ENCODE peak calls at places on chromosomes 4 and X, in nine cellular contexts. B, Z, X, C, V, P, F, O and H are unnamed samples.

GRCh38 chrX:100424012-100424411 is 13.9 kb upstream of the PCDH19 start:
- DNase-seq in B (no peak), Z (no peak), X (no peak), C (no peak), V (no peak), P (no peak), F (peak), O (no peak), H (peak)

GRCh38 chr4:54232151-54232688 is 3.1 kb downstream of the PDGFRA start:
- DNase-seq in B (peak), Z (no peak), X (no peak), C (no peak), V (peak), P (no peak), F (no peak), O (no peak), H (no peak)

GRCh38 chr4:54840992-54841768 is 183.4 kb downstream of the KIT start:
- DNase-seq in B (peak), Z (no peak), X (no peak), C (no peak), V (peak), P (no peak), F (no peak), O (peak), H (no peak)

GRCh38 chr4:34731045-34731444 is 1513.3 kb downstream of the ARAP2 start:
- DNase-seq in B (peak), Z (no peak), X (no peak), C (no peak), V (no peak), P (no peak), F (no peak), O (no peak), H (no peak)

GRCh38 chr4:88101165-88101564 is 57.3 kb downstream of the ABCG2 start:
- DNase-seq in B (no peak), Z (no peak), X (no peak), C (no peak), V (no peak), P (no peak), F (no peak), O (no peak), H (no peak)

GRCh38 chr4:9979101-9979815 is 42.0 kb downstream of the SLC2A9 start:
- DNase-seq in B (no peak), Z (no peak), X (peak), C (no peak), V (no peak), P (no peak), F (peak), O (no peak), H (peak)

GRCh38 chrX:42577936-42578335 is 200.0 kb downstream of the PPP1R2C start:
- DNase-seq in B (no peak), Z (no peak), X (no peak), C (no peak), V (no peak), P (no peak), F (no peak), O (peak), H (no peak)

GRCh38 chr4:123743821-123744220 is 347.2 kb downstream of the SPRY1 start:
- DNase-seq in B (no peak), Z (no peak), X (no peak), C (no peak), V (no peak), P (no peak), F (no peak), O (no peak), H (no peak)

GRCh38 chr4:71187399-71188196 is 151.2 kb upstream of the SLC4A4 start:
- DNase-seq in B (peak), Z (peak), X (peak), C (peak), V (peak), P (peak), F (peak), O (peak), H (peak)

GRCh38 chr4:157121396-157121795 is 45.4 kb downstream of the GLRB start:
- DNase-seq in B (no peak), Z (no peak), X (no peak), C (no peak), V (no peak), P (no peak), F (no peak), O (no peak), H (no peak)

GRCh38 chr4:6999172-7000086 is 43.7 kb upstream of the TADA2B start:
- DNase-seq in B (no peak), Z (no peak), X (no peak), C (peak), V (no peak), P (no peak), F (peak), O (no peak), H (peak)

GRCh38 chrX:2325076-2325784 is 175.5 kb downstream of the DHRSX start:
- DNase-seq in B (peak), Z (no peak), X (no peak), C (peak), V (no peak), P (peak), F (no peak), O (peak), H (peak)

GRCh38 chr4:177302371-177303100 is 7.1 kb upstream of the NEIL3 start:
- DNase-seq in B (peak), Z (no peak), X (no peak), C (no peak), V (peak), P (no peak), F (no peak), O (no peak), H (no peak)

GRCh38 chr4:53656421-53656981 is 65.2 kb upstream of the LNX1 start:
- DNase-seq in B (peak), Z (no peak), X (no peak), C (no peak), V (peak), P (no peak), F (no peak), O (no peak), H (no peak)

GRCh38 chr4:160180206-160180605 is 1077.3 kb downstream of the RAPGEF2 start:
- DNase-seq in B (no peak), Z (no peak), X (no peak), C (no peak), V (no peak), P (no peak), F (no peak), O (no peak), H (no peak)

GRCh38 chr4:160375746-160376452 is 1273.0 kb downstream of the RAPGEF2 start:
- DNase-seq in B (no peak), Z (no peak), X (no peak), C (no peak), V (no peak), P (no peak), F (no peak), O (no peak), H (no peak)

GRCh38 chr4:37453004-37453360 is 208.4 kb downstream of the NWD2 start:
- DNase-seq in B (peak), Z (no peak), X (peak), C (no peak), V (peak), P (no peak), F (peak), O (peak), H (peak)

GRCh38 chr4:6198768-6199343 is 1.5 kb downstream of the JAKMIP1 start:
- DNase-seq in B (peak), Z (no peak), X (peak), C (peak), V (no peak), P (peak), F (peak), O (no peak), H (peak)

GRCh38 chr4:30950737-30951136 is 230.6 kb downstream of the PCDH7 start:
- DNase-seq in B (no peak), Z (no peak), X (no peak), C (no peak), V (no peak), P (no peak), F (no peak), O (peak), H (no peak)

GRCh38 chr4:32858971-32859370 is 2138.8 kb downstream of the PCDH7 start:
- DNase-seq in B (peak), Z (no peak), X (no peak), C (no peak), V (peak), P (no peak), F (no peak), O (no peak), H (no peak)

GRCh38 chr4:67014592-67014991 is 530.7 kb downstream of the CENPC start:
- DNase-seq in B (no peak), Z (no peak), X (no peak), C (no peak), V (no peak), P (no peak), F (no peak), O (no peak), H (peak)

GRCh38 chr4:61440306-61440705 is 240.2 kb downstream of the ADGRL3 start:
- DNase-seq in B (no peak), Z (no peak), X (no peak), C (no peak), V (no peak), P (no peak), F (no peak), O (no peak), H (no peak)

GRCh38 chrX:24023972-24024664 is 2.9 kb downstream of the KLHL15 start:
- DNase-seq in B (peak), Z (no peak), X (no peak), C (no peak), V (peak), P (peak), F (no peak), O (peak), H (no peak)

GRCh38 chr4:147740176-147740575 is 8.3 kb downstream of the ARHGAP10 start:
- DNase-seq in B (no peak), Z (no peak), X (no peak), C (no peak), V (no peak), P (no peak), F (no peak), O (no peak), H (no peak)

GRCh38 chrX:38968344-38968743 is 167.1 kb downstream of the MID1IP1 start:
- DNase-seq in B (peak), Z (no peak), X (no peak), C (no peak), V (no peak), P (no peak), F (no peak), O (no peak), H (no peak)

GRCh38 chrX:134999469-134999868 is 8.7 kb downstream of the SMIM10 start:
- DNase-seq in B (peak), Z (no peak), X (no peak), C (no peak), V (peak), P (no peak), F (peak), O (peak), H (no peak)

GRCh38 chr4:766152-766515 is 59.8 kb downstream of the CPLX1 start:
- DNase-seq in B (peak), Z (no peak), X (no peak), C (no peak), V (peak), P (no peak), F (peak), O (no peak), H (no peak)

GRCh38 chr4:168664242-168664897 is 167.5 kb downstream of the PALLD start:
- DNase-seq in B (no peak), Z (no peak), X (no peak), C (no peak), V (peak), P (no peak), F (no peak), O (no peak), H (no peak)

GRCh38 chrX:135484636-135485289 is 35.7 kb upstream of the INTS6L start:
- DNase-seq in B (peak), Z (no peak), X (peak), C (no peak), V (peak), P (no peak), F (peak), O (peak), H (no peak)

GRCh38 chr4:16032871-16033505 is 50.8 kb downstream of the PROM1 start:
- DNase-seq in B (no peak), Z (no peak), X (no peak), C (no peak), V (no peak), P (no peak), F (no peak), O (no peak), H (no peak)

GRCh38 chrX:18961686-18962085 is 22.2 kb downstream of the PHKA2 start:
- DNase-seq in B (peak), Z (no peak), X (no peak), C (no peak), V (peak), P (no peak), F (no peak), O (no peak), H (no peak)

GRCh38 chrX:9905288-9905687 is 61.9 kb upstream of the CLDN34 start:
- DNase-seq in B (peak), Z (no peak), X (no peak), C (no peak), V (peak), P (no peak), F (no peak), O (no peak), H (no peak)

GRCh38 chrX:9902651-9903050 is 64.5 kb upstream of the CLDN34 start:
- DNase-seq in B (no peak), Z (no peak), X (no peak), C (no peak), V (peak), P (no peak), F (no peak), O (no peak), H (no peak)

GRCh38 chrX:9895225-9895912 is 71.8 kb upstream of the CLDN34 start:
- DNase-seq in B (no peak), Z (no peak), X (no peak), C (no peak), V (no peak), P (no peak), F (no peak), O (no peak), H (no peak)

GRCh38 chrX:9897761-9898161 is 69.4 kb upstream of the CLDN34 start:
- DNase-seq in B (peak), Z (no peak), X (no peak), C (no peak), V (peak), P (no peak), F (no peak), O (no peak), H (no peak)

GRCh38 chrX:9899640-9900075 is 67.5 kb upstream of the CLDN34 start:
- DNase-seq in B (peak), Z (no peak), X (no peak), C (no peak), V (peak), P (no peak), F (no peak), O (no peak), H (no peak)
- H3K4me3 ChIP-seq in B (no peak), Z (no peak), X (no peak), C (no peak), V (no peak), P (no peak), F (no peak), O (no peak), H (no peak)

GRCh38 chrX:147911192-147912022 is at the start of gene FMR1:
- DNase-seq in B (peak), Z (peak), X (peak), C (peak), V (peak), P (peak), F (peak), O (peak), H (peak)

GRCh38 chrX:147916375-147916968 is 4.8 kb downstream of the FMR1 start:
- DNase-seq in B (no peak), Z (no peak), X (no peak), C (no peak), V (no peak), P (no peak), F (no peak), O (no peak), H (no peak)

GRCh38 chrX:147912093-147912801 is 528 bp downstream of the FMR1 start:
- DNase-seq in B (peak), Z (peak), X (peak), C (peak), V (peak), P (peak), F (peak), O (peak), H (peak)

GRCh38 chrX:147914609-147915008 is 2.9 kb downstream of the FMR1 start:
- DNase-seq in B (no peak), Z (no peak), X (no peak), C (no peak), V (no peak), P (no peak), F (no peak), O (peak), H (no peak)

DNA sequence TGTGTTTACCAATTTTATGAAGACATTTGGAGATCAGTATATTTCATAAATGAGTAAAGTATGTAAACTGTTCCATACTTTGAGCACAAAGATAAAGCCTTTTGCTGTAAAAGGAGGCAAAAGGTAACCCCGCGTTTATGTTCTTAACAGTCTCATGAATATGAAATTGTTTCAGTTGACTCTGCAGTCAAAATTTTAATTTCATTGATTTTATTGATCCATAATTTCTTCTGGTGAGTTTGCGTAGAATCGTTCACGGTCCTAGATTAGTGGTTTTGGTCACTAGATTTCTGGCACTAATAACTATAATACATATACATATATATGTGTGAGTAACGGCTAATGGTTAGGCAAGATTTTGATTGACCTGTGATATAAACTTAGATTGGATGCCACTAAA is 1.9 kb downstream of the FMR1 start:
- DNase-seq in B (no peak), Z (no peak), X (no peak), C (no peak), V (no peak), P (no peak), F (no peak), O (no peak), H (no peak)
- H3K4me3 ChIP-seq in B (no peak), Z (peak), X (peak), C (peak), V (peak), P (no peak), F (no peak), O (no peak), H (peak)

GRCh38 chr4:17894421-17894820 is 83.6 kb downstream of the NCAPG start:
- DNase-seq in B (no peak), Z (no peak), X (no peak), C (no peak), V (no peak), P (no peak), F (no peak), O (no peak), H (no peak)
- H3K4me3 ChIP-seq in B (no peak), Z (no peak), X (no peak), C (no peak), V (no peak), P (no peak), F (no peak), O (no peak), H (no peak)

GRCh38 chrX:107675365-107675654 is 47.0 kb downstream of the PRPS1 start:
- DNase-seq in B (no peak), Z (no peak), X (no peak), C (no peak), V (no peak), P (no peak), F (no peak), O (no peak), H (no peak)
- H3K4me3 ChIP-seq in B (no peak), Z (peak), X (no peak), C (peak), V (no peak), P (no peak), F (no peak), O (no peak), H (no peak)

DNA sequence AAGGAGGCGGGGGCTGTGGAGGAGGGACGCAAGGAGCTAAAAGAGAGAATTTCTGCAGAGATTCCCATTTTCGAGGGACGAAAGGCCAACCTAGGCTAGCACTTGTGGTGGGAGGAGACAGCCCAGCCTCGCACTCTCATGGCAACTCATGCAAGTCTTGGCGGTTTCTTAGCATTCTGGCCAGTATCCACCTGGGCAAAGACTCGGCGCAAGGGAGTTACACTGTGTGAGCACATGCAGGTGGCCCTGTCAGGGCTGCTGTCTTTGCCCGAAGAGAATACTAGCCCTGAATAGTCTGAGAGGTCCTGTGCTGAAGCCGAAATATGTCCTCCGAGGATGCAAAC is 15.5 kb downstream of the MCF2 start:
- DNase-seq in B (no peak), Z (no peak), X (no peak), C (no peak), V (peak), P (no peak), F (no peak), O (no peak), H (peak)
- H3K4me3 ChIP-seq in B (peak), Z (peak), X (no peak), C (peak), V (peak), P (no peak), F (peak), O (no peak), H (peak)